ENCODE peak calls at places on chromosomes 13 and 19, in six cellular contexts. D, J, A, R, O and Q are unnamed samples.

GRCh38 chr19:30054210-30054609 is 112.2 kb downstream of the URI1 start:
- DNase-seq in A (no peak), R (no peak), O (no peak), D (no peak), J (no peak), Q (no peak)

GRCh38 chr13:108176685-108177274 is 38.6 kb downstream of the LIG4 start:
- DNase-seq in D (peak), O (peak), J (no peak), R (no peak), A (no peak), Q (peak)

GRCh38 chr13:102846261-102847015 is 606 bp downstream of the ERCC5 start:
- DNase-seq in D (peak), J (peak), R (no peak), A (peak), O (peak), Q (peak)

GRCh38 chr13:99916366-99917103 is 55.0 kb downstream of the ZIC5 start:
- DNase-seq in D (peak), J (peak), O (no peak), A (peak), R (peak), Q (peak)

GRCh38 chr19:51547397-51548212 is 16.1 kb upstream of the SIGLEC6 start:
- DNase-seq in D (no peak), O (no peak), J (no peak), A (no peak), R (no peak), Q (peak)

GRCh38 chr19:3319643-3320353 is 46.6 kb upstream of the NFIC start:
- DNase-seq in A (no peak), R (no peak), D (no peak), O (no peak), J (no peak), Q (no peak)

GRCh38 chr19:3272952-3273351 is 48.5 kb downstream of the CELF5 start:
- DNase-seq in O (no peak), J (no peak), R (no peak), D (no peak), A (no peak), Q (no peak)

GRCh38 chr19:33259532-33259931 is 33.9 kb upstream of the SLC7A10 start:
- DNase-seq in O (no peak), J (no peak), A (no peak), D (peak), R (no peak), Q (peak)

GRCh38 chr19:23799321-23799720 is 40.6 kb upstream of the ZNF681 start:
- DNase-seq in D (no peak), A (no peak), R (peak), J (no peak), O (no peak), Q (no peak)

GRCh38 chr13:113437408-113438010 is 15.8 kb downstream of the ADPRHL1 start:
- DNase-seq in J (no peak), O (no peak), R (no peak), D (no peak), A (no peak), Q (no peak)

GRCh38 chr19:38674388-38675133 is 27.1 kb downstream of the ACTN4 start:
- DNase-seq in A (no peak), R (no peak), D (no peak), O (no peak), J (no peak), Q (no peak)

GRCh38 chr13:105139380-105140285 is 1395.8 kb downstream of the EFNB2 start:
- DNase-seq in A (peak), J (no peak), O (no peak), D (peak), R (peak), Q (peak)

GRCh38 chr19:29576761-29577661 is 29.1 kb upstream of the POP4 start:
- DNase-seq in J (no peak), O (no peak), D (no peak), A (no peak), R (peak), Q (peak)

GRCh38 chr13:61146158-61146557 is 269.5 kb downstream of the PCDH20 start:
- DNase-seq in A (no peak), J (no peak), D (no peak), O (no peak), R (no peak), Q (no peak)

GRCh38 chr13:114019367-114019766 is 45.5 kb upstream of the C13orf46 start:
- DNase-seq in R (no peak), J (no peak), A (no peak), O (peak), D (no peak), Q (peak)

GRCh38 chr13:113862766-113863510 is 938 bp downstream of the GAS6 start:
- DNase-seq in J (no peak), A (peak), D (no peak), O (peak), R (no peak), Q (no peak)

GRCh38 chr19:1259873-1260748 is 9.0 kb upstream of the CIRBP start:
- DNase-seq in J (no peak), A (no peak), D (no peak), R (no peak), O (peak), Q (no peak)

GRCh38 chr19:23917856-23918255 is 3.2 kb downstream of the ZNF726 start:
- DNase-seq in J (no peak), R (no peak), D (no peak), O (no peak), A (no peak), Q (no peak)

GRCh38 chr13:53151692-53152421 is 123.2 kb downstream of the OLFM4 start:
- DNase-seq in D (peak), A (peak), O (peak), R (peak), J (no peak), Q (peak)

GRCh38 chr13:99845136-99845874 is 126.3 kb downstream of the ZIC5 start:
- DNase-seq in R (no peak), D (no peak), O (no peak), A (no peak), J (no peak), Q (no peak)

GRCh38 chr13:105642511-105642958 is 892.9 kb downstream of the EFNB2 start:
- DNase-seq in R (no peak), O (no peak), A (no peak), D (no peak), J (no peak), Q (no peak)

GRCh38 chr19:6697291-6697690 is 23.2 kb downstream of the C3 start:
- DNase-seq in O (no peak), R (no peak), D (no peak), A (no peak), J (no peak), Q (peak)

GRCh38 chr19:54478677-54479266 is 5.7 kb upstream of the CDC42EP5 start:
- DNase-seq in J (no peak), O (peak), A (peak), R (no peak), D (peak), Q (peak)

GRCh38 chr13:67147257-67148218 is 82.6 kb downstream of the PCDH9 start:
- DNase-seq in R (no peak), J (no peak), D (no peak), A (no peak), O (no peak), Q (no peak)

GRCh38 chr13:50378513-50378970 is 363.3 kb downstream of the KCNRG start:
- DNase-seq in O (no peak), A (no peak), R (no peak), D (no peak), J (no peak), Q (no peak)

GRCh38 chr13:111437856-111438547 is 117.6 kb downstream of the TEX29 start:
- DNase-seq in J (no peak), O (no peak), R (no peak), A (no peak), D (no peak), Q (no peak)

GRCh38 chr19:18422530-18423191 is 3.5 kb downstream of the SSBP4 start:
- DNase-seq in R (no peak), A (no peak), D (no peak), J (no peak), O (no peak), Q (no peak)

GRCh38 chr13:113804703-113805430 is 45.8 kb downstream of the TMEM255B start:
- DNase-seq in J (no peak), A (no peak), O (no peak), R (no peak), D (no peak), Q (no peak)

GRCh38 chr13:25281193-25281936 is 5.9 kb downstream of the MTMR6 start:
- DNase-seq in A (no peak), R (peak), O (no peak), J (no peak), D (no peak), Q (no peak)

GRCh38 chr19:1616875-1617274 is 11.6 kb upstream of the UQCR11 start:
- DNase-seq in D (no peak), O (no peak), J (no peak), A (no peak), R (no peak), Q (no peak)

GRCh38 chr19:41407271-41407670 is 9.7 kb downstream of the BCKDHA start:
- DNase-seq in J (no peak), R (no peak), A (no peak), O (no peak), D (peak), Q (peak)

GRCh38 chr19:54153731-54154326 is 5.7 kb downstream of the LENG1 start:
- DNase-seq in A (no peak), O (no peak), D (no peak), J (no peak), R (no peak), Q (no peak)

GRCh38 chr13:31476753-31477152 is 262.6 kb upstream of the RXFP2 start:
- DNase-seq in J (no peak), R (no peak), O (no peak), D (no peak), A (no peak), Q (no peak)

GRCh38 chr13:48813518-48813917 is 159.8 kb downstream of the CYSLTR2 start:
- DNase-seq in O (no peak), A (no peak), R (no peak), J (no peak), D (no peak), Q (no peak)